ENCODE peak calls at places on chromosomes 12 and 14, in seven cellular contexts. T, Q, N, Y, F, X and V are unnamed samples.

GRCh38 chr12:132495165-132495544 is 5.2 kb downstream of the FBRSL1 start:
- DNase-seq in Y (no peak), X (no peak), N (no peak), T (no peak), Q (no peak), F (no peak), V (no peak)

GRCh38 chr12:40226652-40227051 is 1.9 kb downstream of the LRRK2 start:
- DNase-seq in Q (peak), Y (peak), F (no peak), N (no peak), X (peak), T (no peak), V (no peak)

GRCh38 chr12:26855337-26856089 is 22.5 kb upstream of the ITPR2 start:
- DNase-seq in N (no peak), F (no peak), T (no peak), Y (no peak), Q (no peak), X (no peak), V (no peak)

GRCh38 chr12:12048266-12048665 is 22.5 kb upstream of the BCL2L14 start:
- DNase-seq in N (no peak), Y (no peak), Q (no peak), F (no peak), X (no peak), T (no peak), V (no peak)

GRCh38 chr12:84502907-84503787 is 409.5 kb downstream of the SLC6A15 start:
- DNase-seq in Y (peak), Q (peak), F (no peak), X (peak), T (no peak), N (peak), V (peak)

GRCh38 chr12:101793401-101793800 is 37.4 kb downstream of the GNPTAB start:
- DNase-seq in F (no peak), T (no peak), Q (no peak), N (peak), X (peak), Y (peak), V (peak)

GRCh38 chr14:38808734-38809455 is 294.1 kb downstream of the SEC23A start:
- DNase-seq in T (no peak), N (no peak), X (peak), Y (no peak), F (peak), Q (no peak), V (peak)

GRCh38 chr12:19778111-19778688 is 338.9 kb downstream of the AEBP2 start:
- DNase-seq in X (no peak), T (no peak), Y (peak), Q (no peak), F (no peak), N (no peak), V (no peak)

GRCh38 chr12:22527999-22528398 is 16.3 kb downstream of the C2CD5 start:
- DNase-seq in X (peak), F (no peak), Y (peak), Q (peak), T (no peak), N (no peak), V (no peak)

GRCh38 chr12:49335118-49335954 is 1.7 kb downstream of the C1QL4 start:
- DNase-seq in Y (no peak), T (no peak), Q (no peak), N (no peak), X (no peak), F (no peak), V (no peak)

GRCh38 chr12:104358353-104359003 is 54.9 kb downstream of the EID3 start:
- DNase-seq in X (peak), T (peak), Y (no peak), F (peak), N (peak), Q (no peak), V (peak)

GRCh38 chr14:49923881-49924280 is 31.0 kb downstream of the ARF6 start:
- DNase-seq in N (no peak), X (no peak), T (no peak), F (no peak), Q (no peak), Y (no peak), V (no peak)

GRCh38 chr12:18864900-18865561 is 127.1 kb downstream of the CAPZA3 start:
- DNase-seq in N (no peak), Q (peak), F (no peak), T (no peak), Y (peak), X (peak), V (no peak)

GRCh38 chr12:64780531-64781373 is 21.5 kb upstream of the GNS start:
- DNase-seq in T (peak), X (peak), Q (no peak), Y (no peak), F (no peak), N (peak), V (peak)

GRCh38 chr12:132057691-132058090 is 86.4 kb downstream of the DDX51 start:
- DNase-seq in T (no peak), N (no peak), Y (no peak), X (no peak), F (no peak), Q (no peak), V (no peak)

GRCh38 chr12:124453419-124454351 is 113.7 kb downstream of the NCOR2 start:
- DNase-seq in N (peak), F (peak), T (peak), X (peak), Q (no peak), Y (peak), V (peak)

GRCh38 chr12:1339608-1340319 is 254.6 kb downstream of the FBXL14 start:
- DNase-seq in X (no peak), F (no peak), Y (no peak), Q (no peak), N (no peak), T (no peak), V (no peak)

GRCh38 chr14:80714489-80714888 is 227.0 kb downstream of the CEP128 start:
- DNase-seq in T (no peak), F (peak), Q (no peak), X (no peak), N (no peak), Y (no peak), V (peak)

GRCh38 chr12:56338643-56339422 is at the start of gene IL23A:
- DNase-seq in F (peak), Y (peak), T (peak), X (peak), N (peak), Q (no peak), V (peak)

GRCh38 chr12:50751921-50752721 is 11.8 kb upstream of the ATF1 start:
- DNase-seq in Y (peak), X (no peak), Q (no peak), F (no peak), N (peak), T (no peak), V (no peak)

GRCh38 chr12:11704094-11704493 is 54.6 kb downstream of the ETV6 start:
- DNase-seq in F (no peak), N (no peak), Y (no peak), Q (no peak), X (no peak), T (no peak), V (no peak)

GRCh38 chr12:68559246-68559645 is 51.5 kb upstream of the RAP1B start:
- DNase-seq in Q (no peak), X (peak), Y (peak), N (no peak), F (no peak), T (no peak), V (peak)

GRCh38 chr12:18653465-18653864 is 84.3 kb downstream of the PLCZ1 start:
- DNase-seq in Q (no peak), F (no peak), Y (no peak), N (no peak), T (no peak), X (no peak), V (no peak)

GRCh38 chr12:6294156-6294532 is 16.3 kb upstream of the PLEKHG6 start:
- DNase-seq in Y (no peak), Q (no peak), N (no peak), F (no peak), T (no peak), X (no peak), V (no peak)

GRCh38 chr12:106093246-106093645 is 45.5 kb downstream of the NUAK1 start:
- DNase-seq in T (no peak), X (no peak), Q (no peak), Y (no peak), N (no peak), F (no peak), V (no peak)

GRCh38 chr12:70577283-70577634 is 60.0 kb downstream of the PTPRB start:
- DNase-seq in Y (no peak), Q (no peak), X (no peak), F (no peak), N (no peak), T (no peak), V (no peak)

GRCh38 chr12:57124259-57124877 is 3.9 kb upstream of the LRP1 start:
- DNase-seq in X (peak), T (peak), F (peak), Q (no peak), Y (no peak), N (peak), V (peak)

GRCh38 chr14:53035796-53036195 is 84.9 kb upstream of the FERMT2 start:
- DNase-seq in Y (peak), T (no peak), N (no peak), X (no peak), F (no peak), Q (no peak), V (no peak)

GRCh38 chr14:102592969-102593840 is 756 bp downstream of the RCOR1 start:
- DNase-seq in N (peak), Y (no peak), F (peak), X (peak), T (peak), Q (no peak), V (peak)
- TF ChIP-seq CTCF in N (peak), Y (no peak), F (peak), X (no peak), T (peak), Q (peak), V (peak)

GRCh38 chr12:119988788-119989618 is at the start of gene BICDL1:
- DNase-seq in N (peak), Y (peak), Q (no peak), T (peak), F (peak), X (peak), V (peak)

GRCh38 chr12:119990382-119990874 is 1.4 kb downstream of the BICDL1 start:
- DNase-seq in F (no peak), X (no peak), Q (no peak), T (no peak), N (peak), Y (no peak), V (no peak)

GRCh38 chr12:119989619-119990381 is 764 bp downstream of the BICDL1 start:
- DNase-seq in N (peak), Q (peak), X (peak), Y (peak), T (peak), F (peak), V (peak)

GRCh38 chr12:119992129-119992705 is 3.2 kb downstream of the BICDL1 start:
- DNase-seq in Y (no peak), Q (no peak), X (no peak), F (no peak), N (no peak), T (no peak), V (no peak)

GRCh38 chr12:119988440-119988787 is 622 bp upstream of the BICDL1 start:
- DNase-seq in Q (no peak), X (no peak), T (no peak), Y (peak), F (no peak), N (no peak), V (no peak)
- TF ChIP-seq CTCF in Q (peak), X (peak), T (no peak), Y (no peak), F (peak), N (peak), V (peak)

GRCh38 chr14:31326111-31326510 is 94.2 kb downstream of the HEATR5A start:
- DNase-seq in F (no peak), X (peak), Q (no peak), N (no peak), Y (peak), T (no peak), V (peak)
- TF ChIP-seq CTCF in F (peak), X (peak), Q (peak), N (peak), Y (no peak), T (no peak), V (no peak)

GRCh38 chr14:33848009-33848408 is 102.9 kb downstream of the EGLN3 start:
- DNase-seq in Y (no peak), Q (no peak), X (no peak), T (no peak), F (no peak), N (no peak), V (no peak)

GRCh38 chr14:33849455-33849801 is 101.4 kb downstream of the EGLN3 start:
- DNase-seq in Y (no peak), X (no peak), Q (no peak), T (no peak), N (no peak), F (no peak), V (no peak)

GRCh38 chr14:33850826-33851225 is 100.0 kb downstream of the EGLN3 start:
- DNase-seq in F (no peak), T (no peak), X (no peak), Y (no peak), N (no peak), Q (no peak), V (no peak)

GRCh38 chr14:33847066-33847465 is 103.8 kb downstream of the EGLN3 start:
- DNase-seq in Y (peak), F (no peak), X (no peak), N (no peak), T (no peak), Q (no peak), V (no peak)

DNA sequence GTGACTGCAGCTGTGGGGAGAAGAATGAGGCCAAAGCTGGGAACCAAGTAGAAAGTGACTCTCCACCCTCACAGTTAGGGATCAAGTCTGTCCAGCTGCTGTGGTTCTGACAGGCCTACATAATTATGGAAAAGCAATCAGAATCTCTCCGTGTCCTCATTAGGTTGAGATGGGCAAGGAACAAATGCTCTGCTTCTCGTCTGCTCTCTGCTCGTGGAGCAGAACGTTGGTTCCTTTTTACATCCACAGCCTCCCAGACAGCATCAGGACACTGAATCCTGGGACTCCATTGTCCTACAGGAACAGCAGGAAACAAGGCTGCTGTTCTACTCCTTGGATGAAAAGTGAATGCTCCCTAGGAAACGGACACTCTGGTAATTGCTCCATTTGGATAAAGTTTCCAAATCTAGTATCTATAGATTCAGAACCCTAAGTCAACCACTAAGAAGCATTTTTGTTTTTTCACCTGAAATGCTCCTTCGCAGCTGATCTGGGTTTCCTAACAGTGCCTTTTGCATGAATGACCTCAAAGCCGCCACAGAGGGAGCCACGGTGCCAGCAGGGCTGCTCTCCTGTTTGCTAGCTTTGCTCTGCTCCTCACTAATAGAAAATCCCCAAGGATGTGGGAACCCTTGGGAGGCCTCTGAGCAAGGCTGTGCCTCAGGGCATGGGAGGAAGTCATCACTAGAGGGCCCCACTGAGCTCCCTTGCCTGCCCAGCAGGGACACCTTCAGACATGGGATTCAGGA is 102.0 kb downstream of the EGLN3 start:
- DNase-seq in X (peak), Q (no peak), Y (peak), F (peak), N (peak), T (no peak), V (peak)
- TF ChIP-seq CTCF in X (peak), Q (peak), Y (peak), F (peak), N (peak), T (peak), V (peak)

GRCh38 chr14:95317817-95318343 is 1.8 kb downstream of the CLMN start:
- DNase-seq in T (no peak), N (no peak), X (no peak), Y (no peak), Q (no peak), F (no peak), V (no peak)

GRCh38 chr14:95318399-95318834 is 1.3 kb downstream of the CLMN start:
- DNase-seq in X (no peak), F (no peak), Q (no peak), T (no peak), N (no peak), Y (no peak), V (no peak)

GRCh38 chr14:95320076-95320895 is 578 bp upstream of the CLMN start:
- DNase-seq in T (peak), Y (no peak), F (no peak), Q (no peak), N (no peak), X (no peak), V (no peak)

GRCh38 chr14:95318870-95319311 is 817 bp downstream of the CLMN start:
- DNase-seq in N (no peak), T (peak), F (no peak), Q (no peak), Y (no peak), X (no peak), V (no peak)

DNA sequence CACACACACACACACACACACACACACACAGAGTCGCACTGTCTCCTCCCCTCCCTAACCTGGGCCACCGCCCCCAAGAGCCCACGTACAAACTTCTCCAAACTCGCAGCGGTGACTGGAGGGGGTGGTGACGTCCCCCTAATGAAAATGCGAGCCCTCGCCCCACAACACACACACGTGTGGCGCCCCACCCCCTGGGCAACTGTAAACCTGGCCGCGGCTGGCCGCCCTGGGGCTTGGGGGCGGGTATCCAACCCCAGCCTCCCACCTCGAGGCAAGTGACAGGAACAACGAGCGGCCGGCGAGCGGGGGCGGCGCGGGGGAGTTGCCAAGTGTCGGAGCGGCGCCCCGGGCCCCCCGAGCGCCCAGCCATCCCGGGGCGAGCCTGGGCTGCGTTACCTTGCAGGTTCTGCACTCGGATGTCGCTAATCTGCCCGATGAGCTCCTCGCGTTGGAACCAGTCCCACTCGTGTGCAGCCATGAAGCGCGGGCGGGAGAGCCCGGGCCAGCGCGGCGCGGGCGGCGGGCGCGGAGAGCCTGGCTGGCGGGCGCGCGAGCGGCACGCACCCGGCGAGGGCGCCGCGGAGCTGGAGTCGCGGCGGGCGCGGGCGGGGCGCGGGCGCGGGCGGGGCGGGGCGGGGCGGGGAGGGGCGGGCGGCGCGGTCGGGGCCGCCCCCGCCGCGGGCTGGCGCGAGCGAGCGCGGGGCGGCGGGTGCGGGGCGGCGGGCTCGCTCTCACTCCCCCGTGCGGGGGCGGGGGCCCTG is at the start of gene CLMN:
- DNase-seq in X (peak), Q (no peak), T (peak), Y (peak), F (peak), N (peak), V (peak)
- TF ChIP-seq CTCF in X (no peak), Q (no peak), T (no peak), Y (no peak), F (no peak), N (peak), V (no peak)

GRCh38 chr12:100058482-100059029 is 73.8 kb upstream of the ANKS1B start:
- DNase-seq in Q (peak), T (no peak), X (peak), N (peak), F (no peak), Y (peak), V (no peak)
- TF ChIP-seq CTCF in Q (peak), T (no peak), X (peak), N (peak), F (peak), Y (peak), V (no peak)

DNA sequence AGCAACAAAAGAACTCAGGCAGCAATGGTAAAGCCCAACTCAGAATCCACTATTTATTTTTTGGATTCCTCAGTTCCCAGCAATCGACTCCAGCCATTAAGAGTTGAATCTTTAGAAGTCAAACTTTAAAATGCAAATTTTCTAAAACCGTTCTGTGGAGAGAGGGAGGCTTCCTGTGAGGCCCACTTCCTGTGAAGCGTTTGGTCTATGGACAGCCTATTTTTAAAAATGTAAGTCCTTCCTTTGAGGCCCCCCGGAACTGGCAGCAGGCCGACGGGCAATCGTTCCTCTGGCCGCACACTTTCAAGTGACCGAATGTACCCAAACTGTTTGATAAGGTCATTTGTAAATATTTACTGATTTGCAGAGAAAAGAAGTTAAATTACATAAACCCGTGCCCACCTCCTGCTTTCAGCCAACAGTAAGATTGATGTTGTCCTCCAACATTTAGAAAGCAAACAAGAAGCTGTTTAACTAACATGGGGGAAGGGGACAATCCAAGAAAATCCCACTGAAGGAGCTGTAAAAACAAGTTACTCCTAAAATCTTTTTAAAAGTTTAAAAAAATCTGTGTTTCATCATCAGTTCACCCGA is 65.6 kb downstream of the FOXN3 start:
- DNase-seq in F (peak), Y (peak), N (peak), Q (no peak), X (no peak), T (no peak), V (peak)
- TF ChIP-seq CTCF in F (no peak), Y (no peak), N (no peak), Q (no peak), X (no peak), T (no peak), V (no peak)